ENCODE peak calls at places on chromosomes 4 and X, in nine cellular contexts. M, I, P, K, Z, R, S, G and V are unnamed samples. For H3K4me1, the result is how much of the 10 kb centered on the place peaks cover.

GRCh38 chr4:87166296-87166854 is 54.0 kb downstream of the KLHL8 start:
- ATAC-seq in S (no peak), G (no peak), Z (no peak), M (no peak), K (no peak), I (no peak), P (no peak), R (no peak), V (no peak)

GRCh38 chrX:123756320-123756719 is 23.5 kb upstream of the THOC2 start:
- ATAC-seq in G (no peak), M (no peak), R (no peak), Z (no peak), P (no peak), S (no peak), I (no peak), K (peak), V (peak)

GRCh38 chr4:1029536-1029935 is 18.1 kb downstream of the FGFRL1 start:
- ATAC-seq in M (no peak), G (no peak), P (no peak), Z (no peak), K (no peak), S (no peak), I (no peak), R (no peak), V (no peak)

GRCh38 chr4:48152259-48152658 is 18.2 kb upstream of the TXK start:
- ATAC-seq in Z (no peak), M (no peak), R (no peak), I (no peak), G (no peak), P (no peak), K (no peak), S (no peak), V (no peak)

GRCh38 chrX:39501822-39502221 is 595.9 kb downstream of the BCOR start:
- ATAC-seq in I (no peak), G (no peak), Z (no peak), S (no peak), M (no peak), K (no peak), R (no peak), P (no peak), V (no peak)

GRCh38 chr4:107050525-107051135 is 14.5 kb upstream of the DKK2 start:
- ATAC-seq in K (no peak), I (no peak), M (no peak), P (peak), Z (peak), R (no peak), S (peak), G (peak), V (no peak)

GRCh38 chr4:184247421-184247820 is 29.7 kb upstream of the ENPP6 start:
- ATAC-seq in S (no peak), M (no peak), P (no peak), K (no peak), G (no peak), Z (no peak), I (no peak), R (no peak), V (no peak)

GRCh38 chr4:157025898-157026297 is 50.1 kb upstream of the GLRB start:
- ATAC-seq in M (no peak), Z (no peak), I (no peak), G (no peak), P (no peak), S (no peak), R (no peak), K (no peak), V (no peak)

GRCh38 chrX:46218373-46218772 is 326.8 kb downstream of the ZNF674 start:
- ATAC-seq in I (no peak), P (no peak), S (no peak), Z (no peak), K (no peak), G (peak), M (no peak), R (peak), V (no peak)

GRCh38 chr4:38925492-38926418 is 58.1 kb downstream of the FAM114A1 start:
- ATAC-seq in K (no peak), G (no peak), R (no peak), P (no peak), I (no peak), Z (no peak), S (no peak), M (no peak), V (no peak)

GRCh38 chr4:155735506-155735905 is 23.3 kb upstream of the GUCY1B1 start:
- ATAC-seq in M (peak), Z (no peak), I (no peak), R (no peak), S (no peak), K (no peak), G (no peak), P (no peak), V (no peak)

GRCh38 chr4:123406862-123407261 is 10.3 kb downstream of the SPRY1 start:
- ATAC-seq in P (no peak), K (peak), Z (no peak), R (no peak), S (no peak), M (no peak), G (no peak), I (no peak), V (no peak)

GRCh38 chr4:123405212-123405856 is 8.7 kb downstream of the SPRY1 start:
- ATAC-seq in S (no peak), G (no peak), I (no peak), P (no peak), R (no peak), Z (no peak), K (peak), M (no peak), V (no peak)

GRCh38 chr4:123409301-123409700 is 12.7 kb downstream of the SPRY1 start:
- ATAC-seq in Z (no peak), K (no peak), M (no peak), S (no peak), R (no peak), P (no peak), I (no peak), G (no peak), V (no peak)

GRCh38 chr4:123411514-123411913 is 14.9 kb downstream of the SPRY1 start:
- ATAC-seq in M (no peak), P (no peak), R (no peak), Z (no peak), G (no peak), K (no peak), S (no peak), I (no peak), V (no peak)

DNA sequence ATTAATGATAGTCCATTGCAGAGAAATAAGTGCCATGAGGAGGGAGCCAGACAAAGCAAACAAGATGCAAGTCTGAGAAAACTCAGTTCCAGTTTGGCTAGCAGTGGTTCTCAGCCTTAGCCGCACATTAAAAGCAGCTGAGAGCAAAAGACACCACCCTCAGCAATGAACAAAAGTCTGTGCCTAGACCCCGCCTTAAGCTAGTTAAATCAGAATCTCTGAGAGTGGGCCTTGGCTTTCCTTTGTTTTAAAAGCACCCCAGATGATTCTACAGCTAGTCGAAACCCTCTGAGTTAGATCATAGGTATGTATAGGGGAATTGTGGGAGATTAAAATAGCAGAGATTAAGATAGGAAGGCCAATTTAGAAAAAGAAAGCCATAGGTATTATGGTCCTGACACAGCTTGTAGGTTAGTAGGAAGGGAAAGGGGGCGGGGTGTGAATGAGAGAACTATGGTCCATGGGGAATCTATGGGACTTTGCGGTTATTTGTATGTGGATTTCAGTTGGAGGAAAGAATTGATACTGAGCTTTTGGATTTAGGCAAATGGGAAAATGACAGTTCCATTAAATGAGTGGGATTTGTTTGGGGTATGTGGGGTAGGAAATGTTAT is 12.0 kb downstream of the SPRY1 start:
- ATAC-seq in Z (no peak), K (no peak), G (no peak), S (no peak), P (no peak), I (no peak), M (peak), R (no peak), V (no peak)
- H3K4me1 ChIP-seq in Z (under half), K (half or more), G (under half), S (under half), P (under half), I (under half), M (under half), R (under half), V (under half)

GRCh38 chr4:180828455-180829018 is 1414.7 kb upstream of the TENM3 start:
- ATAC-seq in Z (peak), R (peak), P (peak), K (no peak), G (peak), I (no peak), S (peak), M (no peak), V (no peak)
- TF ChIP-seq CTCF in Z (peak), R (peak), P (peak), K (peak), G (peak), I (no peak), S (peak), M (peak), V (peak)

GRCh38 chr4:26804876-26805275 is 55.8 kb upstream of the STIM2 start:
- ATAC-seq in Z (no peak), S (no peak), P (no peak), K (no peak), G (no peak), R (no peak), M (peak), I (no peak), V (peak)
- H3K4me1 ChIP-seq in Z (under half), S (under half), P (under half), K (under half), G (under half), R (under half), M (under half), I (under half), V (under half)

DNA sequence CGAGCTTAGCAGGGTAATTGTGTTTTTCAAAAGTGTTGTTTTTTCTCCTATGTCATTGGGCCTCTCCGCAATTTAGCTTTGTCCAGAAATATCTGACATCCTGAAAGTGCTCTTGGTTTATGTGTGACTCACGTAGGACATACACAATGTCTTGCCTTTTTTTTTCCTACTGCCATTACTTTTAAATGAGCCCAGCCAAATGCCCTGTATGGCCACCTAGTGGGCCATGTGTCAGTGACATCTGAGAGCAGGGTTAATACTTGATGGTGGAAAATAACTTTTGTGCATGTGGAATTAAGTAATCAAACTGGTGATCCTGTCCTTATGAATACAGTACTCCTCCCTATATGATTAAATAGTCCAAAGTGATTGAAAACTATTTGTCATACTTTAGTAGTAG is 1411.1 kb upstream of the TENM3 start:
- ATAC-seq in G (no peak), P (peak), R (no peak), M (no peak), I (no peak), S (no peak), Z (no peak), K (no peak), V (no peak)
- TF ChIP-seq CTCF in G (no peak), P (no peak), R (no peak), M (no peak), I (no peak), S (peak), Z (no peak), K (no peak), V (no peak)

GRCh38 chrX:2710496-2710895 is 19.4 kb downstream of the CD99 start:
- ATAC-seq in R (no peak), S (peak), Z (no peak), G (no peak), K (no peak), M (peak), P (peak), I (peak), V (no peak)

GRCh38 chrX:2711441-2711840 is 20.3 kb downstream of the CD99 start:
- ATAC-seq in Z (no peak), M (no peak), S (no peak), R (no peak), G (no peak), P (no peak), I (no peak), K (no peak), V (no peak)

GRCh38 chrX:2708016-2708415 is 16.9 kb downstream of the CD99 start:
- ATAC-seq in Z (no peak), P (peak), M (no peak), R (no peak), G (no peak), K (no peak), S (peak), I (no peak), V (no peak)

GRCh38 chrX:2708601-2709200 is 17.6 kb downstream of the CD99 start:
- ATAC-seq in G (no peak), K (no peak), P (no peak), M (no peak), S (no peak), R (no peak), Z (no peak), I (no peak), V (no peak)

DNA sequence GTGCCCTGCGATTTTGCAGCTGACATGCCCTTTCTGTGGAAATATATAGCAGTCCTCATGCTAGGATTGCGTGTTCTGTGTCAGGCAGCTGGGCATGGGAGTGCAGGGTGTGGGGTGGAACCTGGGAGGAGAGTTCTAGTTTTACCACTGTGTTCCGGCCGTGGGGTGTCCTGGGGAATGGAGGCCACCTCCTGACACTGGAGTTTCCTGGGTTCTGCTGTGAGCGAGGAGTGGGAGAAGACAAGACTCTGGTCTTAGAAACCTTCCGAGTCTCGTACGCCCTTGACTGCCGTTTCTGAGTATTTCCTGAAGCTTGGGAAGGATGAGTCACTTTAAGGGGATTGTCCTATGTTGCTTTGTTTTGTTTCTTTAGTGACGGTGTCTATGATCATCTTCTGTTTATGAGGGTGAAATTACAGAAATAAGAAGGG is 19.0 kb downstream of the CD99 start:
- ATAC-seq in P (peak), I (peak), Z (peak), S (peak), R (peak), M (peak), K (peak), G (peak), V (peak)
- H3K4me1 ChIP-seq in P (under half), I (half or more), Z (under half), S (under half), R (under half), M (half or more), K (under half), G (under half), V (under half)

DNA sequence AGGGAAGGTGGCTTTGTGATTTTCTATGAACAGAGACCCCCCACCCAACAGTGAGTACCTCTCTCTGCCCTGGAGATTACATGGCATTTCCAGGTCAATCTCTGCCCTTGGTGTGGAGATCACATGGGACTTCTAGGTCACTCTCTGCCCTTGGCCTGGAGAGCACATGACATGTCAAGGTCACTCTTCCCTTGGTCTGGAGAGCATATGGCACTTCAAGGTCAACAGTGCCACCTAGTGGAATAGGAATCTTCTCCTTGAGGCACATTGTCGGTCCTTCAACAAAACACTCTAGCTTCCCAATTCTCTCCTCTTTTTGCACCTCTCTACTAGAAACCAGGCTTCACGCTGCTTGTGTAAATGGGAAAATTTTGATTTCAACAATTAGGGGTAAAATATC is 66.2 kb upstream of the TACR3 start:
- ATAC-seq in I (no peak), P (peak), G (peak), R (peak), M (no peak), K (no peak), Z (no peak), S (peak), V (no peak)
- TF ChIP-seq CTCF in I (no peak), P (peak), G (peak), R (no peak), M (no peak), K (peak), Z (no peak), S (peak), V (no peak)

DNA sequence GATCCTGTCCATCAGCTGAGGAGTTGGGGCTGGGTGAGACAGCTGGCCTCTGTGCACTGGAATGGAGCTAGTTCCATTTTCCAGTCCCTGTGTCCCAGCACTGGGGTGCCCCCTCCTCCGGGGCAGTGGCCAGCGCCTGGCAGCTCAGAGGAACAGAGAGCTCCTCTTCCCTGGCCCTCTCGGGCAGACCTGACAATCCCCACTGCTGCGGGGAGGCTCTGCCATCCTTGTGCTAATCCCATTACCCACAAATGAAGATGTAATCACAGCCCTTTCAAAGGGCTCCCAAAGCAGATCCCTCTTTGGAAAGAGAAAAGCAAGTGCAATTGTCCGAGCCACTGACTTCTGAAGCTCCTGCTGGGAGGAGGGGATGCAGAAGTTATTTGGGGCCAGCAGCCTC is 75.1 kb upstream of the MSX1 start:
- ATAC-seq in S (no peak), K (no peak), Z (no peak), M (no peak), G (no peak), I (no peak), R (no peak), P (no peak), V (no peak)
- H3K4me1 ChIP-seq in S (under half), K (under half), Z (under half), M (under half), G (under half), I (under half), R (under half), P (under half), V (under half)

DNA sequence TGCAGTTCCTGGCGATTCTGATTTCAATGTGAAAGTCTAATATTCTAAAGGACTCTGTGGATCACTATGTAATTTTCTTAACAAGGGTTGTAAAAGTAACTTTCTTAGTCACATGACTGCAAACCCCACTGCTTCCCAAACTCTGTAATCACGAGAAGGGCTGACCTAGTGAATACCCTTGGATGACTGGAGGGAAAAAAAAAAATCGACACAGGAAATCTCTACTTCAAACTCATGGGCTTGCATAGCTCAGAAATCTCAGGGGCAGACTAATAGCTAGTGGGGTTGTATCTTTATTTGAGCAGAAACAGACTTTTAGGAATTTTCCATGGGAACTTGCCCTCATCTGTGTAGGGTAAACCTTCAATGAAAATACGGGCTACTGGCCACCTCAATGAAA is 4.8 kb upstream of the MXRA5 start:
- ATAC-seq in I (no peak), K (no peak), S (no peak), M (no peak), G (no peak), Z (no peak), R (no peak), P (no peak), V (no peak)
- TF ChIP-seq CTCF in I (no peak), K (no peak), S (no peak), M (no peak), G (no peak), Z (no peak), R (no peak), P (no peak), V (no peak)